ENCODE peak calls at places on chromosomes 5 and 9, in four cellular contexts. R is A673, X is AG04450, B is mammary epithelial cell. F is an unnamed sample. For H3K27me3, the result is how much of the 10 kb centered on the place peaks cover.

GRCh38 chr5:8842906-8843590 is 702.8 kb downstream of the SEMA5A start:
- DNase-seq in R (no peak), X (no peak), B (peak), F (peak)

GRCh38 chr5:59709833-59710232 is 183.7 kb downstream of the PDE4D start:
- DNase-seq in R (peak), X (peak), B (peak), F (peak)

GRCh38 chr9:82488702-82489578 is 500.4 kb downstream of the SPATA31D1 start:
- DNase-seq in R (peak), X (peak), B (peak), F (peak)

GRCh38 chr5:115295775-115296129 is 702 bp downstream of the CCDC112 start:
- DNase-seq in R (no peak), X (no peak), B (no peak), F (peak)

GRCh38 chr5:134420326-134420725 is 8.6 kb upstream of the CDKN2AIPNL start:
- DNase-seq in R (no peak), X (no peak), B (no peak), F (no peak)

GRCh38 chr5:96120120-96120519 is 158.5 kb upstream of the ELL2 start:
- DNase-seq in R (no peak), X (no peak), B (no peak), F (no peak)

GRCh38 chr9:114266969-114267368 is 55.9 kb upstream of the ORM1 start:
- DNase-seq in R (no peak), X (no peak), B (no peak), F (peak)

GRCh38 chr9:131529597-131530545 is 1.2 kb downstream of the UCK1 start:
- DNase-seq in R (no peak), X (no peak), B (no peak), F (no peak)

GRCh38 chr5:149702953-149703646 is 27.0 kb upstream of the PPARGC1B start:
- DNase-seq in R (no peak), X (no peak), B (no peak), F (no peak)

GRCh38 chr9:114810614-114811013 is 4.8 kb upstream of the TNFSF15 start:
- DNase-seq in R (no peak), X (no peak), B (no peak), F (no peak)

GRCh38 chr5:113268232-113268631 is 166.6 kb downstream of the TSSK1B start:
- DNase-seq in R (no peak), X (no peak), B (peak), F (no peak)

GRCh38 chr5:123490974-123491373 is 21.0 kb upstream of the CSNK1G3 start:
- DNase-seq in R (no peak), X (no peak), B (no peak), F (no peak)

GRCh38 chr5:85590764-85591163 is 1027.0 kb upstream of the COX7C start:
- DNase-seq in R (no peak), X (no peak), B (no peak), F (no peak)

GRCh38 chr9:112173489-112174222 is 1.4 kb downstream of the SUSD1 start:
- DNase-seq in R (no peak), X (no peak), B (no peak), F (no peak)
- H3K4me3 ChIP-seq in R (peak), X (no peak), B (no peak), F (peak)

GRCh38 chr9:3189113-3189861 is 336.5 kb downstream of the RFX3 start:
- DNase-seq in R (no peak), X (no peak), B (no peak), F (no peak)
- H3K27me3 ChIP-seq in R (under half), X (under half), B (under half), F (under half)

DNA sequence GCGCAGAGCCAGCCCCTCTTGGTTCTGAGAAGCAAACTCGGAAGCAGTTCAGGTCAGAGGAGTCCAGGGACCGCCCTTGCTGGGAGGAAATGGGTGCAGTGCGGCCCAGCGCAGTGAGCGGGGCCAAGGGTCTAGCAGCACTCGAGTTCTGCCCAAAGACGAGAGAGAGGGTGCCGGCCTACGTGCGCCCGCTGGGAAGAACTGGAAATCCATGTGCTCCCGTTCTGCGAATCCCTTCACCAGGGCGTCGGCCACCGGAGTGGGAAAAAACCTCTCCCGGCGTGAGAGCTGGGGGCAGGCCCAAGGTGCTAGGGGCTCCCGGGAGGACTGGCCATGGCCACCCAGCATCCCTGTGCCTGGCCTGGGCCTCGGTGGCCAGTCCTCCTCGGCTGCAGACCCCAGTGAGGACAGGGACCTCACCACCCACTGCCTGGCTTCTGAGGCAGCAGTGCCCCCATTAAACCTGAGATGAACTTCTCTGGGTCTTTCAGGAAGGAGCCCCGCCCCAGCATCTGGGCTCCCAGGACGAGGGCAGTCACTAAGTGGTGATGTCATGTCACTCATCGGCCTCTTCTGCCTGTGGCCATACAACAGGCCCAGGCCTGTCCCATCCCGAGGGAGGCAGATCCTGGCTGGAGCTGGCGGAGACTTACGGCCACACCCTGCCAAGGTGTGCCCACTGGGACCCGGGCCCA is 10.6 kb downstream of the TMEM250 start:
- DNase-seq in R (no peak), X (no peak), B (peak), F (no peak)
- H3K4me3 ChIP-seq in R (no peak), X (no peak), B (no peak), F (no peak)

GRCh38 chr9:124767830-124768229 is 3.3 kb downstream of the NR6A1 start:
- DNase-seq in R (peak), X (no peak), B (no peak), F (no peak)

GRCh38 chr9:124764774-124765438 is 6.2 kb downstream of the NR6A1 start:
- DNase-seq in R (peak), X (no peak), B (no peak), F (no peak)

GRCh38 chr9:124766326-124766725 is 4.8 kb downstream of the NR6A1 start:
- DNase-seq in R (no peak), X (no peak), B (no peak), F (no peak)

GRCh38 chr9:124766815-124767554 is 4.1 kb downstream of the NR6A1 start:
- DNase-seq in R (peak), X (no peak), B (no peak), F (no peak)

DNA sequence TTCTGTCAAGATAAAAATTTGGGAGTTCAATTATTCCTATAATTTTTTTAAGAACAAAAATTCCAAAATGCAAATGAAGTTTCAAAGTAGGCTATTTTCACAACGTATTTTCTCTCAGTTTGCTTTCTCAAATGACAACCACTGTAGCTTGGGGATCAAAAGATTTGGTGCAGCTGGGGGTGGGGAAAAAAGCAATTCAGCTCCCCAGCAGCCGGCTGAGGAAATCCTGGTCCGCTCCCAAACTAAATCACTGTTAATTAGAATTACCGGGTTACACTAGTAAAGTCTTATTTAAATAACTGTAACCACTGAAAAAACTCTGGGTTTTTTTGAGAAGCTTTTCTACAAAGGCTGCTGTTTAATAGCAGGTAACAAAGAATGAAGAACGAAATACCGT is 5.7 kb downstream of the NR6A1 start:
- DNase-seq in R (no peak), X (no peak), B (no peak), F (no peak)
- H3K27me3 ChIP-seq in R (under half), X (half or more), B (under half), F (under half)

GRCh38 chr9:77841739-77842386 is 189.7 kb downstream of the GNAQ start:
- DNase-seq in R (no peak), X (no peak), B (no peak), F (no peak)

GRCh38 chr9:77838986-77839385 is 190.9 kb upstream of the GNA14 start:
- DNase-seq in R (no peak), X (no peak), B (no peak), F (no peak)

GRCh38 chr9:77843088-77843985 is 188.3 kb downstream of the GNAQ start:
- DNase-seq in R (no peak), X (no peak), B (no peak), F (no peak)

GRCh38 chr9:77834898-77835505 is 186.9 kb upstream of the GNA14 start:
- DNase-seq in R (no peak), X (no peak), B (no peak), F (no peak)

DNA sequence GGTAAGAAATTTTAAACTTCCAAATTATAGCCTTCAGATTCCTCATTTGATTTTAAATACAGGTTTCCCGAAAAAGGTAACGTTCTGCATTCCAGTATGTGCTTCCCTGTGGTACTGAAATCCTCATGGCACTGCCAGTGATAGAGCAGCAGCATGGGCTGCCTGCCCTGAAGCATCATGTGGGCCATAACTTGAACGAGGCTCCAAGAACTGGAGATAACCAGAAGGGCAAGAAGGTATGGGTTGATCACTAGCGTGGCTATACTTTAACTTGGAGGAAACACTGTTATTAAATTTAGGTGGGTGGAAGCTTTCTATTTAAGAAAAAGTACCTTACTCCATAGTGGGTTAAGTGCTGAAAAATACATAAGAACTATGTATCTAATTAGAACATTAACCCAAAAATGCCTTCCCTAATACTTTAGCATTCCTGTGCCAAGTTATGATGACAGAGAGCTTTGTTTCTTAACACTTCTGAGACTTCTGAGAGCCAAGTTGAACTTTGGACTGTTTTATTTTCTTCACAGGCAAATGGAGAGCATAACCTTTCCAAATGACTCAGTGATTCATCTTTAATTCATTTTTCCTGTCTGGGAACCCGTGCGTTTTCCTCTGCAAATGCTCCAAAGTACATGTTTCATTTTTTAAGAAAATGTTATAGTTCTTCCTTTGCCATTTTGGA is 191.5 kb upstream of the GNA14 start:
- DNase-seq in R (peak), X (no peak), B (peak), F (peak)
- H3K4me3 ChIP-seq in R (no peak), X (no peak), B (no peak), F (no peak)

F was measured in MG63.